ENCODE peak calls at places on chromosomes 16 and 17, in four cellular contexts. One of them, this sample, is unnamed.

GRCh38 chr16:4392382-4393242 is 21.0 kb downstream of the VASN start:
- DNase-seq in NCI-H748 treated with DMSO at 0.1 percent for 48 hours: no peak
- DNase-seq in effector memory CD8-positive, alpha-beta T cell: no peak
- DNase-seq in fibroblast of the conjunctiva: no peak
- DNase-seq in this sample: peak

GRCh38 chr17:79048826-79049755 is 25.1 kb downstream of the C1QTNF1 start:
- DNase-seq in fibroblast of the conjunctiva: no peak
- DNase-seq in NCI-H748 treated with DMSO at 0.1 percent for 48 hours: no peak
- DNase-seq in effector memory CD8-positive, alpha-beta T cell: no peak
- DNase-seq in this sample: no peak

GRCh38 chr16:84354306-84354705 is 14.0 kb upstream of the ATP2C2 start:
- DNase-seq in fibroblast of the conjunctiva: no peak
- DNase-seq in effector memory CD8-positive, alpha-beta T cell: no peak
- DNase-seq in NCI-H748 treated with DMSO at 0.1 percent for 48 hours: no peak
- DNase-seq in this sample: no peak

GRCh38 chr17:49315974-49316570 is 46.0 kb downstream of the ZNF652 start:
- DNase-seq in effector memory CD8-positive, alpha-beta T cell: no peak
- DNase-seq in NCI-H748 treated with DMSO at 0.1 percent for 48 hours: no peak
- DNase-seq in fibroblast of the conjunctiva: no peak
- DNase-seq in this sample: no peak

GRCh38 chr16:9123871-9124270 is 32.4 kb downstream of the HAPSTR1 start:
- DNase-seq in effector memory CD8-positive, alpha-beta T cell: no peak
- DNase-seq in NCI-H748 treated with DMSO at 0.1 percent for 48 hours: no peak
- DNase-seq in fibroblast of the conjunctiva: no peak
- DNase-seq in this sample: no peak

GRCh38 chr17:44219126-44219635 is 294 bp downstream of the UBTF start:
- DNase-seq in fibroblast of the conjunctiva: no peak
- DNase-seq in NCI-H748 treated with DMSO at 0.1 percent for 48 hours: peak
- DNase-seq in effector memory CD8-positive, alpha-beta T cell: peak
- DNase-seq in this sample: peak

GRCh38 chr16:6016530-6017184 is 919.1 kb upstream of the EEF2KMT start:
- DNase-seq in fibroblast of the conjunctiva: no peak
- DNase-seq in NCI-H748 treated with DMSO at 0.1 percent for 48 hours: peak
- DNase-seq in effector memory CD8-positive, alpha-beta T cell: no peak
- DNase-seq in this sample: no peak

GRCh38 chr17:7392696-7393612 is 1.4 kb downstream of the PLSCR3 start:
- DNase-seq in NCI-H748 treated with DMSO at 0.1 percent for 48 hours: no peak
- DNase-seq in effector memory CD8-positive, alpha-beta T cell: no peak
- DNase-seq in fibroblast of the conjunctiva: no peak
- DNase-seq in this sample: no peak

GRCh38 chr16:70267516-70267915 is 15.8 kb upstream of the EXOSC6 start:
- DNase-seq in NCI-H748 treated with DMSO at 0.1 percent for 48 hours: no peak
- DNase-seq in fibroblast of the conjunctiva: no peak
- DNase-seq in effector memory CD8-positive, alpha-beta T cell: peak
- DNase-seq in this sample: peak

GRCh38 chr16:54403580-54403979 is 117.0 kb upstream of the IRX3 start:
- DNase-seq in fibroblast of the conjunctiva: no peak
- DNase-seq in NCI-H748 treated with DMSO at 0.1 percent for 48 hours: no peak
- DNase-seq in effector memory CD8-positive, alpha-beta T cell: no peak
- DNase-seq in this sample: no peak

GRCh38 chr16:49795513-49795912 is 60.4 kb downstream of the ZNF423 start:
- DNase-seq in effector memory CD8-positive, alpha-beta T cell: no peak
- DNase-seq in fibroblast of the conjunctiva: no peak
- DNase-seq in NCI-H748 treated with DMSO at 0.1 percent for 48 hours: no peak
- DNase-seq in this sample: no peak

GRCh38 chr16:28821874-28822519 is 802 bp upstream of the ATXN2L start:
- DNase-seq in effector memory CD8-positive, alpha-beta T cell: no peak
- DNase-seq in fibroblast of the conjunctiva: no peak
- DNase-seq in NCI-H748 treated with DMSO at 0.1 percent for 48 hours: no peak
- DNase-seq in this sample: no peak

GRCh38 chr17:7650509-7651096 is at the start of gene ATP1B2:
- DNase-seq in NCI-H748 treated with DMSO at 0.1 percent for 48 hours: peak
- DNase-seq in effector memory CD8-positive, alpha-beta T cell: peak
- DNase-seq in fibroblast of the conjunctiva: no peak
- DNase-seq in this sample: no peak

GRCh38 chr17:69405096-69405495 is 9.4 kb upstream of the MAP2K6 start:
- DNase-seq in NCI-H748 treated with DMSO at 0.1 percent for 48 hours: no peak
- DNase-seq in fibroblast of the conjunctiva: no peak
- DNase-seq in effector memory CD8-positive, alpha-beta T cell: no peak
- DNase-seq in this sample: no peak

This sample was measured in AG10803.